ENCODE peak calls at places on chromosomes 11 and 22, in seven cellular contexts. J is stimulated activated CD8-positive, alpha-beta memory T cell treated with anti-CD3 and anti-CD28 coated beads, Interleukin-15, amount 100 ng/mL, for 24 hours; F is stimulated activated CD4-positive, alpha-beta T cell treated with anti-CD3 and anti-CD28 coated beads, Interleukin-2, amount 100 ng/mL, for 48 hours; B is breast epithelium; V is mammary epithelial cell; U is 8988T; W is T-helper 2 cell. T is an unnamed sample.

GRCh38 chr11:131530411-131530810 is 160.0 kb downstream of the NTM start:
- DNase-seq in F (no peak), J (no peak), U (no peak), B (no peak), W (no peak), V (no peak), T (no peak)

GRCh38 chr11:87097582-87097981 is 59.8 kb downstream of the TMEM135 start:
- DNase-seq in B (no peak), U (peak; percentile 28), V (peak; percentile 22), J (no peak), W (peak; percentile 7), F (peak; percentile 14), T (no peak)

GRCh38 chr11:1051356-1052132 is 15.0 kb upstream of the MUC6 start:
- DNase-seq in J (no peak), U (no peak), V (no peak), B (no peak), W (no peak), F (no peak), T (no peak)

GRCh38 chr11:76355172-76355571 is 25.8 kb downstream of the THAP12 start:
- DNase-seq in J (no peak), V (no peak), W (no peak), F (no peak), U (no peak), B (no peak), T (no peak)

GRCh38 chr11:63839508-63840355 is 822 bp downstream of the MARK2 start:
- DNase-seq in W (no peak), V (peak; percentile 23), F (no peak), U (no peak), B (no peak), J (no peak), T (no peak)

GRCh38 chr11:22460181-22460580 is 122.0 kb downstream of the SLC17A6 start:
- DNase-seq in J (no peak), U (no peak), W (no peak), F (no peak), B (no peak), V (peak; percentile 84), T (no peak)

GRCh38 chr11:11668781-11669180 is 47.0 kb upstream of the GALNT18 start:
- DNase-seq in B (no peak), F (no peak), U (no peak), V (no peak), W (no peak), J (no peak), T (no peak)

GRCh38 chr22:29992341-29993275 is 87.7 kb upstream of the HORMAD2 start:
- DNase-seq in W (no peak), U (no peak), V (peak; percentile 90), F (no peak), B (peak; percentile 31), J (no peak), T (no peak)

GRCh38 chr11:19934828-19935259 is 222.2 kb downstream of the NAV2 start:
- DNase-seq in J (no peak), U (no peak), F (no peak), V (peak; percentile 53), W (no peak), B (no peak), T (peak; percentile 67)

GRCh38 chr11:112195906-112196305 is 20.6 kb downstream of the BCO2 start:
- DNase-seq in J (no peak), B (no peak), W (no peak), U (no peak), F (no peak), V (peak; percentile 65), T (peak; percentile 31)

GRCh38 chr11:6654281-6655019 is 1.2 kb downstream of the DCHS1 start:
- DNase-seq in U (no peak), B (no peak), F (no peak), W (no peak), J (no peak), V (no peak), T (no peak)